ENCODE peak calls at places on chromosomes 12 and 14, in ten cellular contexts. D, J, C, Y, Z, O, V, M, K and Q are unnamed samples.

GRCh38 chr12:51188359-51189051 is 15.6 kb upstream of the TFCP2 start:
- DNase-seq in J (no peak), M (no peak), V (no peak), O (no peak), Z (no peak), K (no peak), C (no peak), D (no peak), Y (no peak), Q (no peak)

GRCh38 chr12:131910302-131911110 is 16.1 kb downstream of the ULK1 start:
- DNase-seq in D (no peak), C (no peak), J (no peak), O (no peak), K (peak), M (no peak), V (no peak), Y (no peak), Z (no peak), Q (no peak)

GRCh38 chr14:88695873-88696272 is 96.9 kb downstream of the EML5 start:
- DNase-seq in J (no peak), Z (no peak), O (peak), K (no peak), D (no peak), M (no peak), Y (no peak), C (no peak), V (no peak), Q (no peak)

GRCh38 chr14:61296151-61296550 is 15.0 kb upstream of the TMEM30B start:
- DNase-seq in Y (no peak), Z (no peak), J (no peak), M (no peak), O (no peak), C (no peak), K (no peak), D (no peak), V (no peak), Q (no peak)

GRCh38 chr14:105118646-105119409 is 49.7 kb downstream of the JAG2 start:
- DNase-seq in K (no peak), C (no peak), Z (no peak), M (no peak), J (no peak), V (peak), O (no peak), D (no peak), Y (no peak), Q (no peak)

GRCh38 chr12:109679716-109680520 is 33.7 kb upstream of the FAM222A start:
- DNase-seq in V (no peak), C (no peak), D (no peak), Z (no peak), M (peak), K (no peak), Y (no peak), J (no peak), O (no peak), Q (no peak)

GRCh38 chr14:60926002-60926401 is 54.9 kb downstream of the TRMT5 start:
- DNase-seq in Z (no peak), D (no peak), Y (no peak), O (no peak), K (no peak), J (no peak), V (no peak), M (no peak), C (no peak), Q (no peak)

GRCh38 chr12:125403145-125403789 is 338.0 kb downstream of the AACS start:
- DNase-seq in Z (no peak), V (no peak), C (no peak), M (peak), J (no peak), K (peak), O (peak), Y (no peak), D (no peak), Q (no peak)

GRCh38 chr12:45200497-45201043 is 15.3 kb upstream of the ANO6 start:
- DNase-seq in Y (no peak), K (no peak), Z (no peak), O (peak), D (no peak), J (no peak), V (no peak), C (no peak), M (no peak), Q (no peak)